ENCODE peak calls at places on chromosomes 1 and 21, in ten cellular contexts. R is stomach, A is A549, Z is tibial nerve, E is transverse colon, W is H1, O is sigmoid colon, X is upper lobe of left lung, S is GM12878, L is K562. M is an unnamed sample.

GRCh38 chr1:84603223-84603622 is 29.0 kb upstream of the CTBS start:
- DNase-seq in R (no peak), A (no peak), Z (no peak), E (no peak), W (no peak), O (no peak), X (no peak), S (no peak), L (no peak), M (no peak)

GRCh38 chr1:118960026-118960561 is 28.0 kb downstream of the TBX15 start:
- DNase-seq in R (no peak), A (peak), Z (no peak), E (no peak), W (no peak), O (no peak), X (no peak), S (peak), L (no peak), M (no peak)

GRCh38 chr1:16398371-16398953 is 31.4 kb downstream of the SZRD1 start:
- DNase-seq in R (no peak), A (no peak), Z (no peak), E (no peak), W (no peak), O (no peak), X (no peak), S (no peak), L (no peak), M (no peak)

GRCh38 chr1:219669556-219669955 is 56.7 kb upstream of the ZC3H11B start:
- DNase-seq in R (no peak), A (no peak), Z (no peak), E (no peak), W (no peak), O (no peak), X (no peak), S (no peak), L (no peak), M (no peak)

GRCh38 chr1:240337795-240338194 is 246.1 kb downstream of the FMN2 start:
- DNase-seq in R (no peak), A (no peak), Z (peak), E (no peak), W (no peak), O (peak), X (no peak), S (no peak), L (no peak), M (no peak)

GRCh38 chr1:31381394-31382287 is 8.8 kb upstream of the FABP3 start:
- DNase-seq in R (peak), A (no peak), Z (no peak), E (peak), W (no peak), O (no peak), X (no peak), S (no peak), L (no peak), M (no peak)

GRCh38 chr1:24288479-24288878 is 30.7 kb upstream of the GRHL3 start:
- DNase-seq in R (no peak), A (no peak), Z (no peak), E (no peak), W (no peak), O (no peak), X (no peak), S (no peak), L (no peak), M (no peak)

GRCh38 chr1:88394958-88395357 is 289.1 kb upstream of the PKN2 start:
- DNase-seq in R (no peak), A (no peak), Z (no peak), E (no peak), W (no peak), O (no peak), X (no peak), S (no peak), L (no peak), M (no peak)

GRCh38 chr1:93056214-93056613 is 22.9 kb upstream of the MTF2 start:
- DNase-seq in R (no peak), A (no peak), Z (no peak), E (no peak), W (peak), O (no peak), X (no peak), S (no peak), L (peak), M (no peak)

GRCh38 chr1:72419229-72419628 is 136.9 kb upstream of the NEGR1 start:
- DNase-seq in R (no peak), A (no peak), Z (no peak), E (no peak), W (no peak), O (no peak), X (peak), S (no peak), L (no peak), M (no peak)

GRCh38 chr1:43423672-43424550 is 29.8 kb downstream of the HYI start:
- DNase-seq in R (peak), A (peak), Z (no peak), E (peak), W (no peak), O (no peak), X (no peak), S (no peak), L (no peak), M (no peak)

GRCh38 chr1:80214888-80215540 is 1208.5 kb upstream of the ADGRL4 start:
- DNase-seq in R (no peak), A (no peak), Z (no peak), E (no peak), W (no peak), O (no peak), X (no peak), S (no peak), L (no peak), M (no peak)

GRCh38 chr1:219506337-219506944 is 106.5 kb downstream of the ZC3H11B start:
- DNase-seq in R (no peak), A (no peak), Z (no peak), E (no peak), W (no peak), O (no peak), X (no peak), S (no peak), L (no peak), M (no peak)

GRCh38 chr1:24191860-24192259 is 4.8 kb upstream of the IFNLR1 start:
- DNase-seq in R (no peak), A (peak), Z (no peak), E (no peak), W (no peak), O (no peak), X (no peak), S (no peak), L (peak), M (no peak)

GRCh38 chr1:203860396-203860951 is 925 bp upstream of the SNRPE start:
- DNase-seq in R (peak), A (peak), Z (no peak), E (peak), W (no peak), O (no peak), X (no peak), S (no peak), L (no peak), M (peak)

GRCh38 chr1:209402697-209403096 is 180.8 kb upstream of the CAMK1G start:
- DNase-seq in R (no peak), A (no peak), Z (no peak), E (no peak), W (no peak), O (no peak), X (no peak), S (no peak), L (no peak), M (no peak)

GRCh38 chr1:26723013-26723991 is 27.5 kb downstream of the ARID1A start:
- DNase-seq in R (peak), A (peak), Z (peak), E (peak), W (no peak), O (peak), X (no peak), S (no peak), L (peak), M (peak)
- TF ChIP-seq POLR2A in R (no peak), A (no peak), Z (no peak), E (peak), W (no peak), O (no peak), X (no peak), S (peak), L (no peak), M (no peak)

DNA sequence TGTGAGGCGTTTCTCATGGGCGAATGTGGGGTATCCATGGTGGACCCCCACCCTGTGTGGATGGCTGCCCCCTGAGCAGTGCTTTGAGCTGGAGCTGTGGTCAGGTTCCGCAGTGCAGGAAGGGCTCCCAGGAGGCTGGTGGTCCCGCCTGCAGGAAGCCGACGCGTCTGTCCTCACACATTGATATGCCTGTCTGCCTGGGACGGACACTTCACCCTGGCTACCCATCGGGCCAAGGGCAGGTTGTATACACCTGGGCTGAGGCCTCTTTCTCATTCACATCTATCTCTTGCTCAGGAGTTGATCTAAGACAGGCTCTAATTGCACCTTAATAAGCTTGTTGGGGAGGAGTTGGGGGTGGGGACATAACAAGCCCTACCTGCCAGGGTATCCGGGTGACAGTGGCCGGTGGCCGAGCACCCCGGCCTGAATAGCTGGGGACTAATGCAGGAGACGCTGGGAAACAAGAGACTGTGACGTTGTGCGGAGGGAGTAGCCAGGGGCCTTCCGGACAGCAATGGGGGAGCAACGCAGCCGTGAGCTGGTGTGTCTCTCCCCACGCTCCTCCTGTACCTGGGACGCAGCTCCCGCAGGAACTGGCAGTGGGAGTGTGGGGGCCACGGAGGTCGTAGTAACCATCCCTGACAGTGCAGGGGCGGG is 21.7 kb downstream of the PDXK start:
- DNase-seq in R (peak), A (peak), Z (peak), E (peak), W (peak), O (peak), X (no peak), S (no peak), L (no peak), M (peak)
- H3K27ac ChIP-seq in R (peak), A (peak), Z (peak), E (peak), W (peak), O (peak), X (peak), S (no peak), L (no peak), M (peak)

DNA sequence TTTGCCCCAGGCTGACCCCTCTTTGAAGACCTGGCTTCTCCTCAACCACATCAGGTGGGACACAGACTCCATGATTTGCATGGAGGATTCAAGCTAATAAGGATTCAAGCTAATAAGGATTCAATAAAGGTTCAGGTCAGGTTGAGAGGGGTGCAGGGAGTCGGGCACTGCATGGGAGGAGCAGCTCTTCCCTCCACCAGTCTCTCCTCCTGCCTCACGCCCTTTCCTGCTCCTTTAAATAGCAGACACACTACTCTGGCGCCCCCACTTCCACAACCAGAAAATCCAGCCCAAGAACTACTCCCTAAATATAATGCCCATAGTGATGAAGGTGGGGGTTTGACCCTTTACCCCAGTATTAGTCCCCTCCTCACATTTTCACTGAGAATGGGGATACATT is 7.1 kb downstream of the MEX3A start:
- DNase-seq in R (no peak), A (no peak), Z (no peak), E (no peak), W (no peak), O (no peak), X (no peak), S (no peak), L (no peak), M (no peak)
- TF ChIP-seq EP300 in R (no peak), A (no peak), Z (no peak), E (no peak), W (no peak), O (no peak), X (no peak), S (no peak), L (no peak), M (no peak)

DNA sequence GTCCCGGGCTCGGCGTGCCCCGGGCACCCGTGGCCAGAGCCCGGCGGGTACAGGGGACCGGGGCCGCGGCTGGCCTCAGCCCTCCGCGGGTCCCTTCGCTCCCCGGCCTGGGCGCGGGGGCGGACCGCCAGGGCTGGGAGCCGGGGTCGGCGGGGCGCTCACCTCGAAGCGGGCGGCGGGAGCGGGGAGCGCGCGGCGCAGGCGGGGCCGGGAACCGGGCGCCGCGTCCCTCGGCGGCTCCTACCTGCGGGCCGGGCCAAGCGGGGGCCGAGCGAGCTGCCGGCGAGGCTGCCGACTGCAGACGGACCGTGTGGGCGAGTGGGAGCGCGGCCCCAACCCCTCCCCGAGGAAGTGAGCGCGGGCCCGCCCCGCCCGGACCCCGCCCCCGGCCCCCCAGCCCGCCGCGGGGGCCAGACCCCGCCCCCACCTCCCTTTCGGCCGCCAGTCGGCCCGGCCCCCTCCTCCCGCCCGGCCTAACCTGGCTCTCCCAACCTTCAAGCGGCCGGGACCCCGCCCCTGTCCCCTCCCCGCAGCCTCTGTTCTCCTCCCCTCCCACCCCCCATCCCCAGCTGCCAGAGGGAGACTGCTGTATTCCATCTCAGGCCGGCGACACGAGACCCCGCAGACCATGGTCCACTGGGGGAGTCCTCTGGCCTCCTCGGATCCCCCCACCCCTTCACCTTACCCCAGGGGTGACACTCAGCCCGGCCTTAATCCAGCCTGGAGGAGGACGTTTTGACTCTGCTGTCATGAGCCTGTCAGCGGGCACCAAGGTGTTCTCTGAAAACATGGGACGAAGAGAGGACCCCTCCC is at the start of gene FHL3:
- DNase-seq in R (peak), A (no peak), Z (no peak), E (peak), W (no peak), O (peak), X (peak), S (no peak), L (peak), M (peak)
- TF ChIP-seq POLR2A in R (no peak), A (peak), Z (peak), E (no peak), W (no peak), O (no peak), X (no peak), S (peak), L (peak), M (no peak)

GRCh38 chr1:230130172-230130944 is 63.3 kb downstream of the GALNT2 start:
- DNase-seq in R (no peak), A (no peak), Z (no peak), E (no peak), W (no peak), O (no peak), X (no peak), S (no peak), L (no peak), M (no peak)
- H3K27ac ChIP-seq in R (no peak), A (peak), Z (peak), E (no peak), W (no peak), O (no peak), X (no peak), S (no peak), L (no peak), M (no peak)

GRCh38 chr21:43924421-43925095 is 59.5 kb downstream of the AGPAT3 start:
- DNase-seq in R (no peak), A (no peak), Z (no peak), E (no peak), W (no peak), O (no peak), X (peak), S (no peak), L (no peak), M (no peak)

GRCh38 chr21:43925609-43926008 is 60.6 kb downstream of the AGPAT3 start:
- DNase-seq in R (no peak), A (no peak), Z (no peak), E (no peak), W (no peak), O (no peak), X (peak), S (no peak), L (no peak), M (no peak)

GRCh38 chr21:43927591-43928229 is 62.7 kb downstream of the AGPAT3 start:
- DNase-seq in R (no peak), A (no peak), Z (no peak), E (no peak), W (no peak), O (no peak), X (peak), S (no peak), L (no peak), M (no peak)

GRCh38 chr21:43925096-43925481 is 60.1 kb downstream of the AGPAT3 start:
- DNase-seq in R (no peak), A (no peak), Z (no peak), E (peak), W (no peak), O (peak), X (peak), S (no peak), L (no peak), M (no peak)

DNA sequence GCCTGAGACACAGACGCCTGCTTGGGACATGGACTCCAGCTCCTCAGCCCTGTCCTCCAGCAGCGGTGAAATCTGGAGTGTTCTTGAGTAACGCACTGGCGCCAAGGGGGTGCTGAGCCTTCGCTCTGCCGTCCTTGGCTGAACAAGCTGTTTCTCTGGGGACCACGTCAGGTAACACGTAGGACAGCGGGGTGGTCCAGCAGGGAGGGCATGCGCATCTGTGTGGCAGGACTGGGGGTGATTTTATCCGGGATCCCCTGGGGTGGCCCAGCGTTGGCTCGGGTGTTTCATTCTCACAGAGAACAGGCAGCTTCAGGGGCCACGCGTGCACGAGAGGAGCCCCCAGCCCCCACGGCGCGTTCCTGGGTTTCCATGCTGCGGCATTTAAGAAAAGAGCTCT is 61.2 kb downstream of the AGPAT3 start:
- DNase-seq in R (no peak), A (no peak), Z (no peak), E (no peak), W (no peak), O (no peak), X (peak), S (no peak), L (no peak), M (no peak)
- TF ChIP-seq EP300 in R (no peak), A (no peak), Z (no peak), E (no peak), W (no peak), O (no peak), X (no peak), S (no peak), L (no peak), M (no peak)

GRCh38 chr1:40161125-40161887 is at the start of gene RLF:
- DNase-seq in R (peak), A (peak), Z (peak), E (peak), W (peak), O (peak), X (peak), S (peak), L (peak), M (peak)
- TF ChIP-seq POLR2A in R (peak), A (peak), Z (peak), E (peak), W (peak), O (peak), X (peak), S (peak), L (peak), M (peak)